ENCODE peak calls at places on chromosome 4, in five cellular contexts. M is HepG2, J is A549, A is H1, T is GM12878. Q is an unnamed sample.

GRCh38 chr4:152734015-152734698 is 45.4 kb downstream of the TIGD4 start:
- DNase-seq in A (no peak), J (no peak), M (no peak), T (no peak), Q (no peak)

GRCh38 chr4:151015458-151016344 is 617 bp upstream of the LRBA start:
- DNase-seq in A (peak), T (no peak), M (peak), J (peak), Q (peak)

GRCh38 chr4:78369691-78370090 is 181.9 kb upstream of the ANXA3 start:
- DNase-seq in A (no peak), J (no peak), M (no peak), T (no peak), Q (no peak)

GRCh38 chr4:25727711-25728493 is 72.3 kb downstream of the SLC34A2 start:
- DNase-seq in T (no peak), J (no peak), M (no peak), A (no peak), Q (no peak)

GRCh38 chr4:131584587-131584986 is 1564.5 kb upstream of the PCDH10 start:
- DNase-seq in M (no peak), T (no peak), J (no peak), A (no peak), Q (no peak)

GRCh38 chr4:85209161-85209560 is 242.7 kb upstream of the WDFY3 start:
- DNase-seq in A (no peak), T (no peak), J (no peak), M (no peak), Q (no peak)

GRCh38 chr4:108036252-108036651 is 46.6 kb downstream of the HADH start:
- DNase-seq in J (no peak), T (no peak), M (no peak), A (no peak), Q (no peak)

GRCh38 chr4:132691668-132692067 is 457.4 kb upstream of the PCDH10 start:
- DNase-seq in M (no peak), A (no peak), T (no peak), J (no peak), Q (no peak)

GRCh38 chr4:97139796-97140195 is 1003.5 kb downstream of the STPG2 start:
- DNase-seq in T (no peak), M (no peak), J (no peak), A (no peak), Q (no peak)

GRCh38 chr4:107283587-107284559 is 247.8 kb upstream of the DKK2 start:
- DNase-seq in T (no peak), J (peak), M (no peak), A (peak), Q (no peak)

GRCh38 chr4:84530449-84530848 is 31.4 kb upstream of the NKX6-1 start:
- DNase-seq in J (no peak), T (no peak), M (no peak), A (no peak), Q (no peak)

GRCh38 chr4:94758141-94758699 is 465 bp downstream of the BMPR1B start:
- DNase-seq in A (no peak), J (peak), T (no peak), M (no peak), Q (no peak)

GRCh38 chr4:11367371-11367770 is 61.3 kb downstream of the HS3ST1 start:
- DNase-seq in A (no peak), T (no peak), J (peak), M (no peak), Q (no peak)

GRCh38 chr4:141390527-141391046 is 169.9 kb downstream of the ZNF330 start:
- DNase-seq in T (no peak), M (no peak), A (no peak), J (no peak), Q (no peak)

GRCh38 chr4:41939016-41939623 is 3.9 kb downstream of the TMEM33 start:
- DNase-seq in M (peak), J (no peak), T (no peak), A (no peak), Q (no peak)

GRCh38 chr4:107824367-107825071 is at the start of gene SGMS2:
- DNase-seq in M (peak), J (peak), T (no peak), A (no peak), Q (peak)

GRCh38 chr4:973431-974397 is at the start of gene DGKQ:
- DNase-seq in T (no peak), M (peak), A (no peak), J (peak), Q (peak)

GRCh38 chr4:137125011-137125410 is 407.3 kb downstream of the PCDH18 start:
- DNase-seq in T (no peak), J (peak), M (no peak), A (no peak), Q (no peak)

GRCh38 chr4:124640037-124640730 is 72.3 kb downstream of the ANKRD50 start:
- DNase-seq in A (no peak), T (no peak), J (peak), M (no peak), Q (no peak)

GRCh38 chr4:121139533-121140222 is 24.4 kb downstream of the TNIP3 start:
- DNase-seq in A (no peak), T (peak), M (no peak), J (no peak), Q (no peak)

GRCh38 chr4:110207233-110207632 is 8.8 kb upstream of the ELOVL6 start:
- DNase-seq in J (no peak), A (no peak), M (no peak), T (no peak), Q (no peak)

GRCh38 chr4:145957307-145957706 is 18.7 kb upstream of the ZNF827 start:
- DNase-seq in A (no peak), J (no peak), T (no peak), M (no peak), Q (no peak)
- TF ChIP-seq KDM1A in A (no peak), J (no peak), T (no peak), M (no peak), Q (no peak)

GRCh38 chr4:13309751-13310150 is 174.4 kb downstream of the RAB28 start:
- DNase-seq in M (no peak), A (no peak), J (no peak), T (no peak), Q (no peak)

GRCh38 chr4:13312264-13312663 is 171.9 kb downstream of the RAB28 start:
- DNase-seq in A (no peak), J (no peak), M (no peak), T (no peak), Q (no peak)

DNA sequence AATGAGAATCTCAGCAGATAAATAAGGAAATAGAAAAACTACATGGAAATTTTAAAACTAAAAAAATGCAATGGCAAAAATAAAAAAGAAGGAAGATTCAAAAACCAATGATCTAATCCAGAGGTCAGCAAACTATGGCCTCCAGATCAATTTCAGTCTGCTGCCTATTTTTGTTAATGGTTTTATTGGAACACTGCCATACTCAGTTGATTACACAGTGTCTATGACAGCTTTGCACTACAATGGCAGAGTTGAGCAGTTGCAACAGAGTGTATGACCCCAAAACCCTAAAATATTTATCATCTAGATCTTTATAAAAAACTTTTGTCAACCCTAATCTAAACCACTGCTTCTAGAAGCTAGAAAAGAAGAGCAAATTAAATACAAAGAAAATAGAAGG is 170.3 kb downstream of the RAB28 start:
- DNase-seq in M (no peak), A (no peak), J (no peak), T (no peak), Q (no peak)
- TF ChIP-seq KDM1A in M (no peak), A (no peak), J (no peak), T (no peak), Q (no peak)

DNA sequence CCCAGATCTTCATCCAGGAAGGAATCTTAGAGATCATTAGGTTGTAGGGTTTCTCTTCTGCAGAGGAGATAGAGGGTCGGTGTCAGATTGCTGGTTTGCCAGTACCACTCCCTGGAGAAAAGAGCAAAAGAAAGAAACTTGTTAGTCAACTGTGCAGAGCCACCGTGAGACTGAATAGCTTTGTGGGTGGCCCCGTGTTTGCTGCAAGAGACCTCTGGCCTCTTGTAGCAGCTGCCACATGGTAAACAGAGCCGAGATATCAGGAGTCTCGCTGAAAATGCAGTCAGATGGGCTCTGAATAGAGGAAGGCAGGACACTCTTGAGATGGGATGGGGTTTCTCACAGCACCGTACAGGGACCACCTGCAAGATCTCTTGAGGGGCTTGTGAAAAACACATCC is 149.7 kb downstream of the PTTG2 start:
- DNase-seq in M (peak), T (no peak), J (no peak), A (no peak), Q (no peak)
- TF ChIP-seq KDM1A in M (no peak), T (no peak), J (no peak), A (no peak), Q (no peak)

DNA sequence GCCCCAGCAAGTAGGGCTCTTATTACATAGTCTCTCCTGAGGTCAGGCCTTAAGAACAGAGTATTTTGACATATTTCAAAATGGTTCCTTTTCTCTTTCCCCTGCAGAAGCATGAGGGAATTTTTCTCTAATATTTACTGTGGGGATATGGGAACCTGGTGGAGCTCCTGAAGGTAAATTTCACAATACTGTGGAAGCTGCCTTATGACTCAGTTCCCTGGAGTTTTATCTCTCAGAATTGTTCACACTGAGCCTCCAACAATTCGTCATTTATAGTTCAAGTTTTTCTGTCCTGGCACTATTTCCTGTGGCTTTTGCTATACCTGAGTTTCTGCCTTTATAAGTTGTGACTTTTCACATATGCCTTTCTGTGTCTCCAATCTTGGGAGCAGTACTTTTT is 607.2 kb upstream of the NDST4 start:
- DNase-seq in A (no peak), J (no peak), M (no peak), T (no peak), Q (no peak)
- TF ChIP-seq KDM1A in A (no peak), J (no peak), M (no peak), T (no peak), Q (no peak)

DNA sequence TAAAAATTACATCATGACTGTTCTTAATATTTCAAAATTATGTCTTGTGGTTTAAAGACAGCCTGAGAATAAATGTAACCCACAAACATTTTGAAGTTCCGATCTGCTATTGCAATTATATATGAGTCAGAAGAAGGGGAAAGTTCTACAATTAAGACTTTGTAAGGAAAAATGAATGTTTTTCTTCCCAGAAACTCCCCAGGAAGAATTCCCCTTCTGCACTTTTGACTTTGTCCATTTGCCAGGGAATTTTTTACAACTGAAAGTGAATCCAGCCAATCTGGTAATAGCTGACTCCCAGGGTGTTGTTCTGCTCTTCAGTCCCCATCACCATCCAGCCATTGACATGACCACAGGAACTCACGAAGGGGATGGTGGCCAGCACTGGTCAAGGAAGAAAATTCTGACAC is 61.6 kb upstream of the NOCT start:
- DNase-seq in M (no peak), A (no peak), T (no peak), J (no peak), Q (no peak)
- TF ChIP-seq KDM1A in M (no peak), A (no peak), T (no peak), J (no peak), Q (no peak)

GRCh38 chr4:8171941-8172924 is 13.6 kb upstream of the ABLIM2 start:
- DNase-seq in J (no peak), M (no peak), T (peak), A (no peak), Q (no peak)
- TF ChIP-seq KDM1A in J (no peak), M (no peak), T (no peak), A (no peak), Q (no peak)

GRCh38 chr4:119688439-119688838 is 59.8 kb upstream of the PDE5A start:
- DNase-seq in J (no peak), M (no peak), T (no peak), A (no peak), Q (no peak)

GRCh38 chr4:119695216-119695615 is 66.6 kb upstream of the PDE5A start:
- DNase-seq in T (no peak), M (no peak), J (no peak), A (no peak), Q (no peak)

GRCh38 chr4:119693127-119693526 is 64.5 kb upstream of the PDE5A start:
- DNase-seq in T (no peak), J (no peak), A (no peak), M (no peak), Q (no peak)

GRCh38 chr4:119692001-119692400 is 63.4 kb upstream of the PDE5A start:
- DNase-seq in A (no peak), J (no peak), T (no peak), M (no peak), Q (no peak)

DNA sequence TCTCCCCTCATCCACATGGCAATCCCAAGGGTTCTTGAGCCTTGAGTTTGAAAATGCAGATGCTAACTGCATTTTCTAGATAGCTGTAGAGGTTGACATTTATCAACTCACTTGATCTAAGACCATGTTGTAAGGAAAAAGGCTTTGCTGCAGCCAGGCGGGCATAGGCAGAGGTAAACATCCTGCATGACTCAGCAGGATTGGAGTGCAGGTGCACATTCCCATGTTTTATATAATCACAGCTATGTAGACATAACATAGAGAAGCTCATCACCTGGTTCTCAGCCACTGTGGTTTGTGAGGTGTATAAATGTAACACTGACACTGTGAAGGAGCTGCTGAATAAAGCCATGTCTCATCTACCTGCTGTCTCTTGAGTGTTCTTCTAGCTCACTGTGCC is 62.3 kb upstream of the PDE5A start:
- DNase-seq in A (no peak), M (peak), J (peak), T (no peak), Q (peak)
- TF ChIP-seq KDM1A in A (no peak), M (no peak), J (no peak), T (no peak), Q (no peak)

DNA sequence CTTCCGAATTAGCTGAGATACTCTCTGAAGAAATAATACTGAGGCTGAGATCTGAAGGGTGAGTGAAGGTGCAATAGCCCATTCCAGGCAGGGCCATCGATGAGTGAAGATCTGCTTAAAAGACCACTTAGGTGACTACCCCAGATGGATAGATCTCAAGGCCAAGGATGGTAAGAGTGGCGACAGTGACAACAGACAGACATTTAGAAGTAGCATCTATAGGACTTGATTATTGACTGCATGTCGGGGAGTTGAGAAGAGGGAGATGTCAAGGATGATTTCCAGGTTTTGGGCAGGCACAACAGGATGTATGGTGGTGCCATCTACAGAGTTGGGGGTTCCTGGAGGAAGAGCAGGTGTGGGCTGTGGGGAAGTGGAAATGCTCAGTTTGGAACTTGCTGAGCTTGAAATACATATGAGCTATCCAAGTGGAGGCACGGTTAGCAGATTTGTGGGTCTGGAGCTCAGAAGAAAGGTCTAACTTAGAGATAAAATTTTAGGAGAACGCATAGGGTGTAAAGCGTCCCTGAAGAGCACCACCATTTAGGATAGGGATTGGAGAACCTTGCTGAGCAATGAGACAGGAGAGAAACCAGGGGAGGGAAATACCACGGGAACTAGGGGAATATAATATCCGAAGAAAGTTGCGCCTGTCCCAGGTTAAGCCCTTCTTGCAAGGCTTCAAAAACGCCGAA is 712 bp downstream of the UFSP2 start:
- DNase-seq in A (no peak), J (no peak), T (no peak), M (peak), Q (no peak)
- TF ChIP-seq KDM1A in A (no peak), J (no peak), T (no peak), M (no peak), Q (no peak)

DNA sequence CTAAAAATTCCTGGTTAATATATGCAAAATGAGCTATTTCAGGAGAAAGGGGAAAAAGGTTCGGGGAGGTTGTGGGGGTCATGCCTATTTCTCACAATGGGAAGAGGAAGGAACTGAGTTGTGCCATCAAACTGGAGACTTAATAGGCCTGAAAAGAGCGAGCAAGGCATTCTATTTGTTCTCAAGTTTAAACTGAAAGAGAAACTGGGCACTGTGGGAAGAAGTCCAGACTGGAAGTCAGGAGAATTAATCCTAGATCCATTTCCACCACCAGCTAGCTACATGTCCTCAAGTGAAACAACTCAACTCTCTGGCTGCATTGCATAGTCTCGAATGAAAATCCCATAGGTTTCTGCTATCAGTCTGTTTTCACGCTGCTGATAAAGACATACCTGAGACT is 50.6 kb downstream of the PPARGC1A start:
- DNase-seq in J (no peak), M (no peak), T (no peak), A (no peak), Q (no peak)
- TF ChIP-seq KDM1A in J (no peak), M (no peak), T (no peak), A (no peak), Q (no peak)

GRCh38 chr4:21949073-21949457 is 493 bp upstream of the KCNIP4 start:
- DNase-seq in A (no peak), T (no peak), M (no peak), J (no peak), Q (no peak)
- TF ChIP-seq KDM1A in A (no peak), T (no peak), M (no peak), J (no peak), Q (no peak)

Q was measured in K562.